ENCODE peak calls at places on chromosomes 3 and 15, in four cellular contexts. One of them, this sample, is unnamed.

GRCh38 chr3:81650187-81650586 is 111.3 kb downstream of the GBE1 start:
- DNase-seq in GM19239: no peak
- DNase-seq in activated CD8-positive, alpha-beta memory T cell treated with anti-CD3 and anti-CD28 coated beads for 24 hours: no peak
- DNase-seq in T-helper 2 cell: no peak
- DNase-seq in this sample: no peak

GRCh38 chr3:111080357-111080937 is 8.8 kb downstream of the NECTIN3 start:
- DNase-seq in GM19239: no peak
- DNase-seq in activated CD8-positive, alpha-beta memory T cell treated with anti-CD3 and anti-CD28 coated beads for 24 hours: no peak
- DNase-seq in T-helper 2 cell: no peak
- DNase-seq in this sample: no peak

GRCh38 chr3:195744437-195744836 is 23.7 kb downstream of the MUC20 start:
- DNase-seq in GM19239: no peak
- DNase-seq in activated CD8-positive, alpha-beta memory T cell treated with anti-CD3 and anti-CD28 coated beads for 24 hours: no peak
- DNase-seq in T-helper 2 cell: no peak
- DNase-seq in this sample: no peak

GRCh38 chr3:45119824-45120614 is 26.2 kb downstream of the CDCP1 start:
- DNase-seq in GM19239: no peak
- DNase-seq in activated CD8-positive, alpha-beta memory T cell treated with anti-CD3 and anti-CD28 coated beads for 24 hours: no peak
- DNase-seq in T-helper 2 cell: no peak
- DNase-seq in this sample: no peak

GRCh38 chr15:85318048-85318731 is 62.2 kb upstream of the AKAP13 start:
- DNase-seq in GM19239: peak; percentile 31
- DNase-seq in activated CD8-positive, alpha-beta memory T cell treated with anti-CD3 and anti-CD28 coated beads for 24 hours: no peak
- DNase-seq in T-helper 2 cell: no peak
- DNase-seq in this sample: no peak

GRCh38 chr15:39429898-39430357 is 151.0 kb upstream of the THBS1 start:
- DNase-seq in GM19239: peak; percentile 21
- DNase-seq in activated CD8-positive, alpha-beta memory T cell treated with anti-CD3 and anti-CD28 coated beads for 24 hours: no peak
- DNase-seq in T-helper 2 cell: no peak
- DNase-seq in this sample: no peak

GRCh38 chr3:56981445-56982230 is 78.8 kb upstream of the SPATA12 start:
- DNase-seq in GM19239: no peak
- DNase-seq in activated CD8-positive, alpha-beta memory T cell treated with anti-CD3 and anti-CD28 coated beads for 24 hours: no peak
- DNase-seq in T-helper 2 cell: no peak
- DNase-seq in this sample: no peak

GRCh38 chr3:71385040-71385685 is 198.4 kb downstream of the FOXP1 start:
- DNase-seq in GM19239: no peak
- DNase-seq in activated CD8-positive, alpha-beta memory T cell treated with anti-CD3 and anti-CD28 coated beads for 24 hours: no peak
- DNase-seq in T-helper 2 cell: no peak
- DNase-seq in this sample: no peak

GRCh38 chr15:63834500-63835210 is 907 bp upstream of the HERC1 start:
- DNase-seq in GM19239: no peak
- DNase-seq in activated CD8-positive, alpha-beta memory T cell treated with anti-CD3 and anti-CD28 coated beads for 24 hours: no peak
- DNase-seq in T-helper 2 cell: peak; percentile 2
- DNase-seq in this sample: no peak

GRCh38 chr3:32249184-32249782 is 10.8 kb downstream of the CMTM8 start:
- DNase-seq in GM19239: no peak
- DNase-seq in activated CD8-positive, alpha-beta memory T cell treated with anti-CD3 and anti-CD28 coated beads for 24 hours: no peak
- DNase-seq in T-helper 2 cell: no peak
- DNase-seq in this sample: no peak

GRCh38 chr3:19898725-19899124 is 35.3 kb downstream of the EFHB start:
- DNase-seq in GM19239: no peak
- DNase-seq in activated CD8-positive, alpha-beta memory T cell treated with anti-CD3 and anti-CD28 coated beads for 24 hours: no peak
- DNase-seq in T-helper 2 cell: no peak
- DNase-seq in this sample: no peak

GRCh38 chr15:89912145-89912673 is 543 bp downstream of the ARPIN start:
- DNase-seq in GM19239: no peak
- DNase-seq in activated CD8-positive, alpha-beta memory T cell treated with anti-CD3 and anti-CD28 coated beads for 24 hours: no peak
- DNase-seq in T-helper 2 cell: no peak
- DNase-seq in this sample: no peak

GRCh38 chr3:62922326-62922725 is 47.1 kb upstream of the CADPS start:
- DNase-seq in GM19239: no peak
- DNase-seq in activated CD8-positive, alpha-beta memory T cell treated with anti-CD3 and anti-CD28 coated beads for 24 hours: no peak
- DNase-seq in T-helper 2 cell: no peak
- DNase-seq in this sample: no peak

GRCh38 chr3:14771593-14772497 is 46.9 kb upstream of the FGD5 start:
- DNase-seq in GM19239: no peak
- DNase-seq in activated CD8-positive, alpha-beta memory T cell treated with anti-CD3 and anti-CD28 coated beads for 24 hours: peak; percentile 41
- DNase-seq in T-helper 2 cell: no peak
- DNase-seq in this sample: no peak

GRCh38 chr15:64249406-64249805 is 86.6 kb upstream of the PPIB start:
- DNase-seq in GM19239: no peak
- DNase-seq in activated CD8-positive, alpha-beta memory T cell treated with anti-CD3 and anti-CD28 coated beads for 24 hours: no peak
- DNase-seq in T-helper 2 cell: no peak
- DNase-seq in this sample: no peak

GRCh38 chr15:60397772-60398445 is at the start of gene ANXA2:
- DNase-seq in GM19239: peak; percentile 72
- DNase-seq in activated CD8-positive, alpha-beta memory T cell treated with anti-CD3 and anti-CD28 coated beads for 24 hours: peak; percentile 89
- DNase-seq in T-helper 2 cell: peak; percentile 76
- DNase-seq in this sample: peak; percentile 71

GRCh38 chr3:19885468-19885867 is 48.5 kb downstream of the EFHB start:
- DNase-seq in GM19239: no peak
- DNase-seq in activated CD8-positive, alpha-beta memory T cell treated with anti-CD3 and anti-CD28 coated beads for 24 hours: no peak
- DNase-seq in T-helper 2 cell: no peak
- DNase-seq in this sample: no peak

GRCh38 chr3:38960953-38961622 is 90.7 kb downstream of the SCN11A start:
- DNase-seq in GM19239: peak; percentile 32
- DNase-seq in activated CD8-positive, alpha-beta memory T cell treated with anti-CD3 and anti-CD28 coated beads for 24 hours: no peak
- DNase-seq in T-helper 2 cell: no peak
- DNase-seq in this sample: no peak

GRCh38 chr3:16759227-16759903 is 125.4 kb upstream of the PLCL2 start:
- DNase-seq in GM19239: no peak
- DNase-seq in activated CD8-positive, alpha-beta memory T cell treated with anti-CD3 and anti-CD28 coated beads for 24 hours: no peak
- DNase-seq in T-helper 2 cell: no peak
- DNase-seq in this sample: no peak

GRCh38 chr15:59222106-59222505 is 15.5 kb downstream of the LDHAL6B start:
- DNase-seq in GM19239: no peak
- DNase-seq in activated CD8-positive, alpha-beta memory T cell treated with anti-CD3 and anti-CD28 coated beads for 24 hours: no peak
- DNase-seq in T-helper 2 cell: no peak
- DNase-seq in this sample: no peak

GRCh38 chr15:70343961-70344360 is 246.2 kb upstream of the TLE3 start:
- DNase-seq in GM19239: no peak
- DNase-seq in activated CD8-positive, alpha-beta memory T cell treated with anti-CD3 and anti-CD28 coated beads for 24 hours: no peak
- DNase-seq in T-helper 2 cell: no peak
- DNase-seq in this sample: no peak

GRCh38 chr3:176351408-176351807 is 845.9 kb downstream of the TBL1XR1 start:
- DNase-seq in GM19239: no peak
- DNase-seq in activated CD8-positive, alpha-beta memory T cell treated with anti-CD3 and anti-CD28 coated beads for 24 hours: no peak
- DNase-seq in T-helper 2 cell: no peak
- DNase-seq in this sample: no peak

GRCh38 chr3:20652249-20652648 is 466.2 kb upstream of the SGO1 start:
- DNase-seq in GM19239: no peak
- DNase-seq in activated CD8-positive, alpha-beta memory T cell treated with anti-CD3 and anti-CD28 coated beads for 24 hours: no peak
- DNase-seq in T-helper 2 cell: no peak
- DNase-seq in this sample: no peak

GRCh38 chr15:58748040-58748786 is 1.3 kb downstream of the ADAM10 start:
- DNase-seq in GM19239: no peak
- DNase-seq in activated CD8-positive, alpha-beta memory T cell treated with anti-CD3 and anti-CD28 coated beads for 24 hours: no peak
- DNase-seq in T-helper 2 cell: no peak
- DNase-seq in this sample: no peak

GRCh38 chr3:156787926-156788663 is 38.1 kb upstream of the LEKR1 start:
- DNase-seq in GM19239: no peak
- DNase-seq in activated CD8-positive, alpha-beta memory T cell treated with anti-CD3 and anti-CD28 coated beads for 24 hours: no peak
- DNase-seq in T-helper 2 cell: no peak
- DNase-seq in this sample: no peak

GRCh38 chr3:81908596-81908995 is 147.2 kb upstream of the GBE1 start:
- DNase-seq in GM19239: no peak
- DNase-seq in activated CD8-positive, alpha-beta memory T cell treated with anti-CD3 and anti-CD28 coated beads for 24 hours: no peak
- DNase-seq in T-helper 2 cell: no peak
- DNase-seq in this sample: no peak

GRCh38 chr15:36117394-36117793 is 462.0 kb upstream of the CDIN1 start:
- DNase-seq in GM19239: no peak
- DNase-seq in activated CD8-positive, alpha-beta memory T cell treated with anti-CD3 and anti-CD28 coated beads for 24 hours: no peak
- DNase-seq in T-helper 2 cell: no peak
- DNase-seq in this sample: no peak

GRCh38 chr15:40921949-40922607 is 7.1 kb upstream of the DLL4 start:
- DNase-seq in GM19239: no peak
- DNase-seq in activated CD8-positive, alpha-beta memory T cell treated with anti-CD3 and anti-CD28 coated beads for 24 hours: no peak
- DNase-seq in T-helper 2 cell: no peak
- DNase-seq in this sample: no peak